ENCODE peak calls at places on chromosomes 16 and 17, in five cellular contexts. Y, M, C, Q and O are unnamed samples.

GRCh38 chr17:77256710-77257109 is 115.9 kb downstream of the SEC14L1 start:
- DNase-seq in Q (no peak), C (no peak), Y (no peak), M (no peak), O (no peak)

GRCh38 chr16:1309888-1310831 is 724 bp downstream of the UBE2I start:
- DNase-seq in Y (no peak), C (no peak), Q (peak), M (no peak), O (peak)

GRCh38 chr17:21394265-21394664 is 18.1 kb downstream of the KCNJ12 start:
- DNase-seq in Y (no peak), Q (no peak), M (no peak), C (no peak), O (no peak)

GRCh38 chr17:44279586-44280344 is 11.8 kb upstream of the SLC4A1 start:
- DNase-seq in Y (peak), Q (peak), M (peak), C (peak), O (no peak)

GRCh38 chr16:8852534-8852933 is 16.3 kb downstream of the CARHSP1 start:
- DNase-seq in Q (no peak), M (no peak), C (no peak), Y (no peak), O (no peak)

GRCh38 chr17:42843358-42843934 is 934 bp upstream of the AOC2 start:
- DNase-seq in C (no peak), Y (no peak), M (peak), Q (peak), O (peak)

GRCh38 chr17:69523252-69523861 is 108.9 kb downstream of the MAP2K6 start:
- DNase-seq in M (peak), Q (peak), Y (peak), C (no peak), O (peak)

GRCh38 chr16:30963925-30964511 is 6.5 kb downstream of the SETD1A start:
- DNase-seq in Y (no peak), C (no peak), M (no peak), Q (no peak), O (no peak)

GRCh38 chr17:31533546-31534155 is 142.2 kb downstream of the RAB11FIP4 start:
- DNase-seq in Q (peak), M (no peak), C (peak), Y (no peak), O (peak)

GRCh38 chr17:75996665-75997590 is 3.7 kb upstream of the CDK3 start:
- DNase-seq in C (no peak), Y (peak), Q (no peak), M (peak), O (no peak)

GRCh38 chr17:17823433-17824118 is 13.2 kb downstream of the SREBF1 start:
- DNase-seq in Y (no peak), M (peak), C (peak), Q (peak), O (peak)

GRCh38 chr17:71024172-71024571 is 854.8 kb downstream of the KCNJ2 start:
- DNase-seq in Y (no peak), M (no peak), Q (no peak), C (no peak), O (no peak)

GRCh38 chr16:67035364-67035763 is 6.4 kb downstream of the CBFB start:
- DNase-seq in Y (no peak), M (no peak), Q (no peak), C (no peak), O (no peak)

GRCh38 chr17:48456584-48456983 is 26.6 kb upstream of the SKAP1 start:
- DNase-seq in M (no peak), Q (peak), Y (no peak), C (no peak), O (no peak)

GRCh38 chr16:25013049-25013448 is 2.1 kb downstream of the ARHGAP17 start:
- DNase-seq in Q (no peak), M (no peak), Y (no peak), C (no peak), O (no peak)

GRCh38 chr17:57373756-57374155 is 117.4 kb downstream of the MSI2 start:
- DNase-seq in Q (no peak), C (no peak), Y (no peak), M (no peak), O (no peak)

GRCh38 chr17:60361889-60362288 is 30.0 kb downstream of the USP32 start:
- DNase-seq in Y (no peak), Q (peak), M (no peak), C (no peak), O (no peak)

GRCh38 chr17:66647391-66647983 is 187.4 kb upstream of the CACNG5 start:
- DNase-seq in M (no peak), Y (no peak), C (no peak), Q (no peak), O (no peak)

GRCh38 chr16:7057458-7057857 is 275.2 kb upstream of the RBFOX1 start:
- DNase-seq in C (no peak), Q (no peak), M (no peak), Y (no peak), O (no peak)

GRCh38 chr17:43962479-43962878 is 8.7 kb upstream of the PYY start:
- DNase-seq in C (no peak), Q (no peak), M (no peak), Y (no peak), O (no peak)

GRCh38 chr16:27503662-27504061 is 46.1 kb downstream of the GTF3C1 start:
- DNase-seq in M (no peak), C (no peak), Q (no peak), Y (no peak), O (no peak)

GRCh38 chr17:56222255-56222654 is 69.0 kb downstream of the ANKFN1 start:
- DNase-seq in C (no peak), Y (no peak), M (no peak), Q (peak), O (no peak)

GRCh38 chr17:2215616-2216364 is 87.8 kb downstream of the SMG6 start:
- DNase-seq in M (no peak), Q (no peak), Y (no peak), C (peak), O (peak)

GRCh38 chr17:31371511-31372097 is 19.9 kb upstream of the RAB11FIP4 start:
- DNase-seq in M (no peak), Y (no peak), Q (peak), C (no peak), O (no peak)

GRCh38 chr16:47995354-47995753 is 160.4 kb downstream of the ABCC12 start:
- DNase-seq in Q (no peak), Y (no peak), M (no peak), C (peak), O (no peak)

GRCh38 chr17:14361470-14361869 is 60.6 kb downstream of the HS3ST3B1 start:
- DNase-seq in C (no peak), Q (no peak), M (peak), Y (no peak), O (no peak)

GRCh38 chr17:80219013-80219776 is 938 bp downstream of the SGSH start:
- DNase-seq in Q (peak), M (peak), Y (peak), C (no peak), O (peak)

GRCh38 chr17:37483311-37484039 is 6.2 kb upstream of the DUSP14 start:
- DNase-seq in Q (peak), M (no peak), C (no peak), Y (no peak), O (peak)
- H3K4me3 ChIP-seq in Q (no peak), M (no peak), C (no peak), Y (no peak), O (no peak)

DNA sequence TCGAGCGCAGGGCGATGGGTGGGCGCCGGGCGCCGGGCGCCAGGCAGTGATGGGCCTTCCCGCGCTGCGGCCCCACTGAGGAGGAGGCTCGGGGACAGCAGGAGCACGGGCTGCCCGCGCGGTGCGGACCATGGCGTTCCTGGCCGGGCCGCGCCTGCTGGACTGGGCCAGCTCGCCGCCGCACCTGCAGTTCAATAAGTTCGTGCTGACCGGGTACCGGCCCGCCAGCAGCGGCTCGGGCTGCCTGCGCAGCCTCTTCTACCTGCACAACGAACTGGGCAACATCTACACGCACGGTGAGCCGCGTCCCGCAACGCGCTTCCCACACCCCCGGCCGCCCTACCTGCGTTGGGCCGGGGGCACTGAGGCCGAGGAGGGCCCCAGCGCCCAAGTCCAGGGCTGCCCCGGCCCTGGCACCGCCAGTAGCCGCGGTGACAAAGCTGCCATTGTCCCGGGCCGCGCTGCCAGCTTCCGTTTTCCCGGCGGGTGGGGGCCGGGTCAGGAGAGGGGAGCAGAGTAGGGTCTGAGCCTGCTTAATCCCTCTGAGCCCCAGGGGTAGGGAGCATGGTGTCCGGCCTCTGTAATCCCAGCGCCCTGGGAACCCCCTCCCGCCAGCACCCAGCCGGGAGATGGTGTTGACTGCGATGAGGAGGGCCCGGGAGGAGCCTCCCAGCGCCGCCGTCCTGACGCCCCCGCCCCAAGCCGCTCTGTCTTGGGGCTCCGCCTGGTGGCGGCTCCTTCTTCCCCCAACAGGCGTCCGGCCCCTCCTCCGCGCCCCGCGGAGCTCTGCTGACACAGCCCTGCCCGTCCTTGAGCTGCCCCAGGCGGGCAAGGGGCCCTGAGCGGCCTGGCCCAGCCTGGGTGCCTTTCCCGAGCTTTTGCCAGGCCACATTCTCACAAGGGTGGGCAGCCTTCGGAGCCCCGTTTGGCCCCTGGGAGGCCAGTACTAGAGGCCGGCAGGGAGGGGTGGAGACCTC is 685 bp downstream of the PAQR4 start:
- DNase-seq in M (peak), C (peak), Q (peak), Y (no peak), O (peak)
- TF ChIP-seq YY1 in M (peak), C (no peak), Q (no peak), Y (peak), O (no peak)

GRCh38 chr16:89672177-89672941 is 14.1 kb upstream of the CDK10 start:
- DNase-seq in C (no peak), M (no peak), Q (no peak), Y (no peak), O (peak)

GRCh38 chr16:89668790-89669158 is 11.1 kb downstream of the SPATA33 start:
- DNase-seq in M (no peak), Y (no peak), Q (no peak), C (no peak), O (no peak)

GRCh38 chr16:89669755-89670154 is 12.1 kb downstream of the SPATA33 start:
- DNase-seq in Q (peak), M (no peak), Y (no peak), C (no peak), O (no peak)

GRCh38 chr16:89667633-89668032 is 10.0 kb downstream of the SPATA33 start:
- DNase-seq in M (no peak), Y (no peak), C (no peak), Q (no peak), O (no peak)

DNA sequence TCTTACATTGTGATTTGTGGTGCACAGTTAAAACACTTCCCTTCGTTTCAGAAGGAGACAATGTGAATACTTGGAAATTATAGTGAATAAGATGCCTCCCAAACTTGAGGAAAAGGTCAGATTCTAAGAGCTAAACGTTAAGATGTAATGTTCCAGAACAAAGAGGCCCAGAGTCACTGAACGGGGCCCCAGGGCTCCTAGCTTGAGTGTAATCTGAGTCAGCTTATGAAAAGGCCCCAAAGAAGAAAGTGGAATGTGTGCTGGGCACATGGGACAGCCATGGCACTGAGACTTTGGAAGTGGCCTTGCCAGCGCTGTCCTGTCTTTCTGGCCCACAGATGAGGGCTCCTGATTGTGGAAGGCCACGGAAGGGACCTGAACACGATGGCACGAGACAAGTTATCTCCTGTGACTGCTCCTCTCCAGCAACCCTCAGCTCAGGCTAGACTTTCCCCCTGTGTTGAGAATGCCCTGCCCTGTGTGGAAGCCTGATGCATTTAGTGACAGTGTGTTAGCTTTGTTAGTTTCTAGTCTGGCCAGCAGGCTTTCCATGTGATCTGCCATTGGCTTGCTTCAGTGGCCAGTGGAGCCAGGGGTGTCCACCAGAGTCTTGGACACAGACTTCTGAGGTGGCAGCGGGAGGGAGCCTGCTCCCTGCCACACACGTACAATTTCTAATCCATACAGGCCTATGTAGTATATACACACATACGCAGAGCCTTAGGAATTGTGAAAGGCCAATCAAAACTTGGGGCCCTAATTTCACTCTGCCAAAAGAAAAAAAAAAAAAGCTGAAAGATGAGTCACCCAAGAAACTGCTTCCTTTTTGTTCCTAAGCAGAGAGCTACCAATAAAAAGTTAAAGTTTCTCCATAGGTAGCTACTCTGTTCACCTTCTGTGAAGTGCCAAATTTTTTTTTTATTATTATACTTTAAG is 13.1 kb downstream of the SPATA33 start:
- DNase-seq in Y (no peak), M (peak), C (no peak), Q (no peak), O (no peak)
- TF ChIP-seq TAF1 in Y (no peak), M (no peak), C (no peak), Q (no peak), O (no peak)

GRCh38 chr16:72785886-72786285 is 262.0 kb downstream of the ZFHX3 start:
- DNase-seq in Y (no peak), Q (no peak), M (no peak), C (no peak), O (no peak)
- H3K4me3 ChIP-seq in Y (no peak), Q (no peak), M (no peak), C (no peak), O (no peak)